ENCODE peak calls at places on chromosome 13, in ten cellular contexts. E is body of pancreas; Z is right cardiac atrium; D is PC-9; T is naive thymus-derived CD4-positive, alpha-beta T cell; S is aorta; M is uterus; V is mammary epithelial cell; I is CD8-positive, alpha-beta T cell; H is foreskin keratinocyte. G is an unnamed sample.
A peak's percentile ranks its signal among the peaks of the same experiment; 100 is the strongest.

GRCh38 chr13:50910483-50910805 is 853 bp downstream of the RNASEH2B start:
- DNase-seq in E (no peak), S (peak; percentile 60), V (no peak), M (no peak), I (no peak), D (no peak), Z (peak; percentile 70), T (no peak), H (peak; percentile 32), G (no peak)

GRCh38 chr13:113415032-113415431 is 38.3 kb downstream of the ADPRHL1 start:
- DNase-seq in S (no peak), V (no peak), H (no peak), I (no peak), E (no peak), D (no peak), T (no peak), Z (no peak), M (no peak), G (no peak)

GRCh38 chr13:85303630-85304029 is 495.6 kb downstream of the SLITRK6 start:
- DNase-seq in V (no peak), E (no peak), S (no peak), I (no peak), D (no peak), H (no peak), T (no peak), Z (no peak), M (no peak), G (no peak)

GRCh38 chr13:113452942-113453901 is at the start of gene ADPRHL1:
- DNase-seq in T (no peak), M (peak; percentile 11), Z (peak; percentile 85), E (no peak), I (no peak), V (no peak), D (no peak), H (no peak), S (peak; percentile 10), G (no peak)

GRCh38 chr13:31433201-31433600 is 233.4 kb downstream of the B3GLCT start:
- DNase-seq in S (no peak), T (no peak), D (no peak), H (no peak), Z (no peak), I (no peak), E (no peak), V (no peak), M (no peak), G (no peak)

GRCh38 chr13:50424993-50425392 is 409.7 kb downstream of the KCNRG start:
- DNase-seq in H (no peak), S (no peak), E (no peak), V (no peak), M (no peak), I (no peak), T (no peak), Z (no peak), D (no peak), G (no peak)

GRCh38 chr13:41018583-41018909 is 570 bp downstream of the ELF1 start:
- DNase-seq in S (no peak), V (no peak), M (no peak), Z (no peak), I (no peak), D (no peak), H (peak; percentile 6), E (no peak), T (no peak), G (no peak)

GRCh38 chr13:20828540-20829364 is 55.0 kb upstream of the EEF1AKMT1 start:
- DNase-seq in T (peak; percentile 75), V (peak; percentile 45), I (peak; percentile 28), M (peak; percentile 39), S (no peak), H (peak; percentile 42), E (peak; percentile 12), Z (no peak), D (no peak), G (no peak)

GRCh38 chr13:76293751-76294150 is 592.5 kb downstream of the KCTD12 start:
- DNase-seq in D (no peak), M (no peak), Z (no peak), T (no peak), I (no peak), V (peak; percentile 1), H (peak; percentile 39), E (no peak), S (no peak), G (no peak)

GRCh38 chr13:85277753-85278152 is 521.5 kb downstream of the SLITRK6 start:
- DNase-seq in I (no peak), E (no peak), M (no peak), T (no peak), H (peak; percentile 63), V (no peak), Z (no peak), S (no peak), D (peak; percentile 55), G (no peak)

GRCh38 chr13:74771964-74772363 is 637.8 kb upstream of the KLF12 start:
- DNase-seq in S (no peak), M (no peak), T (no peak), H (peak; percentile 85), E (no peak), D (no peak), Z (no peak), I (no peak), V (peak; percentile 80), G (no peak)

GRCh38 chr13:58476176-58476575 is 844.6 kb downstream of the PCDH17 start:
- DNase-seq in D (no peak), T (no peak), M (no peak), E (no peak), H (no peak), S (no peak), I (no peak), Z (no peak), V (no peak), G (no peak)

GRCh38 chr13:34762312-34762711 is 179.8 kb upstream of the NBEA start:
- DNase-seq in T (no peak), M (peak; percentile 70), V (no peak), Z (no peak), E (no peak), D (no peak), H (no peak), I (no peak), S (no peak), G (no peak)

DNA sequence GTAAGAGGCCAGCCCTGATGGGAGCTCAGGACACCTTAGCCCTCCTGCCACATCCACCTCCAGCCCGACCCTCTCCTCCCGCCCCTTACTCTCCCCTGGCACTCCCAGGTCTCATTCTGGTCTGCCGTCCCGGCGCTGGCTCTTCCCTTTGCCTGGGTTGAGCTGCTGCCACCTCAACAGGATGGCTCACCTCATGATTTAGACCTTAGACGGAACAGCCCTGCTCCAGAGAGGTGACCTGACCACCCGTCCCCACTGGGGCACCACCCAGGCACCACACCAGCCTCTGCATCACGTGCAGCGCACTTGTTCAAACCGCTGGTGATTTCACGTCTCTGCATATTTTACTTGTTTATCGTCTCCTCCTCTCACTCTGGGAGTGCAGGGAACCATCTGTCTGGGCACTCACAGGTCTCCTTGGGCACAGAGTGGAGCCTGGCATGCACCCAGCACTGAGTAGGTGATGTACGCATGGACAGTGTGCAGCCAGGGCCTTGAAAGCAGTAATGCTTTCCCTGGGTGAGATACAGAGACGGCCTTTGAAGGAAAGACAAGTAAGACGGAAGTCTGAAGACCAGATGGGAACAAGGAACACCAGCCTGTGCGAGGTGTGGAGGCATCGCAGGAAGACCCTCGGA is 183.1 kb downstream of the KATNAL1 start:
- DNase-seq in V (no peak), Z (no peak), S (no peak), D (no peak), H (no peak), T (no peak), E (no peak), M (peak; percentile 33), I (no peak), G (no peak)
- H3K4me1 ChIP-seq in V (peaks cover 34% of the 10 kb centered on the region), Z (no peaks in the 10 kb centered on the region), S (no peaks in the 10 kb centered on the region), D (peaks cover 14% of the 10 kb centered on the region), H (peaks cover 8% of the 10 kb centered on the region), T (peaks cover 15% of the 10 kb centered on the region), E (peaks cover 5% of the 10 kb centered on the region), M (peaks cover 17% of the 10 kb centered on the region), I (peaks cover 25% of the 10 kb centered on the region), G (peaks cover 22% of the 10 kb centered on the region)

GRCh38 chr13:33154911-33155310 is 130.6 kb downstream of the STARD13 start:
- DNase-seq in T (no peak), E (no peak), I (no peak), S (no peak), D (no peak), H (no peak), M (no peak), V (no peak), Z (no peak), G (no peak)
- H3K27ac ChIP-seq in T (no peak overlapping the region), E (no peak overlapping the region), I (no peak overlapping the region), S (no peak overlapping the region), D (no peak overlapping the region), H (no peak overlapping the region), M (peak overlapping the region; percentile 62), V (no peak overlapping the region), Z (no peak overlapping the region), G (no peak overlapping the region)

GRCh38 chr13:36461472-36461871 is 29.2 kb downstream of the CCNA1 start:
- DNase-seq in I (no peak), V (no peak), E (no peak), S (no peak), D (no peak), Z (no peak), T (no peak), M (no peak), H (no peak), G (no peak)
- H3K4me1 ChIP-seq in I (no peaks in the 10 kb centered on the region), V (peaks cover 6% of the 10 kb centered on the region), E (no peaks in the 10 kb centered on the region), S (no peaks in the 10 kb centered on the region), D (no peaks in the 10 kb centered on the region), Z (no peaks in the 10 kb centered on the region), T (no peaks in the 10 kb centered on the region), M (no peaks in the 10 kb centered on the region), H (no peaks in the 10 kb centered on the region), G (no peaks in the 10 kb centered on the region)

GRCh38 chr13:24271611-24272451 is 37.5 kb upstream of the C1QTNF9 start:
- DNase-seq in E (peak; percentile 92), S (peak; percentile 83), D (no peak), T (peak; percentile 89), I (peak; percentile 81), Z (peak; percentile 90), M (peak; percentile 51), V (peak; percentile 47), H (peak; percentile 56), G (peak; percentile 87)
- H3K27ac ChIP-seq in E (peak overlapping the region; percentile 92), S (peak overlapping the region; percentile 61), D (no peak overlapping the region), T (peak overlapping the region; percentile 94), I (peak overlapping the region; percentile 81), Z (peak overlapping the region; percentile 89), M (peak overlapping the region; percentile 85), V (no peak overlapping the region), H (no peak overlapping the region), G (peak overlapping the region; percentile 81)

DNA sequence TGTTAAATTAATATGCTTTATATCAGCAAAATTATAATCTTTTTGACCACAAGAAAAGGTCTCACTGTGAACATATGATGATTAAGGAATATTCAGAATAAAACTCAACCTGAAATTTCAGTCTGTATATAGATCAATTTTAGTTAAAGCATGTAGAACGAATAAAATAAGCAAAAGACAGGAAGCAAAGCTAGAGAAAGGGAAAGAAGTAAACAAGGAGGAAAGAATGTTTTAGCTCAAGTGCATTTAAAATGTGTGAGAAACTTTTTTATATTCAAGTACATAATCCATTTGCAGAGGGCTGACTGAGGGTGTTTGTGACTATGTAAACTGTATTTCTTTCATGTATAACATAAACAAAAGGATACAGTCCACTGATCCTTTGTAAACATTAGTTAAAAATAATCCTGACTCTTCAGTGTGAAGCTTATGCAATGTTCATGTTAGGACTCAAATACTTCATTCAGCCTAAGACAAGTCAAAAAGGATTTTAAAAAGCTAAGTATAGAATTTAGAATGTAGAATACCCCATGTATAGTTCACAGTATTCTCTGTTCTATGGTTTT is 472.1 kb downstream of the DIAPH3 start:
- DNase-seq in E (no peak), S (no peak), H (no peak), V (no peak), T (no peak), I (no peak), M (no peak), Z (no peak), D (no peak), G (no peak)
- H3K4me1 ChIP-seq in E (no peaks in the 10 kb centered on the region), S (no peaks in the 10 kb centered on the region), H (no peaks in the 10 kb centered on the region), V (no peaks in the 10 kb centered on the region), T (no peaks in the 10 kb centered on the region), I (no peaks in the 10 kb centered on the region), M (no peaks in the 10 kb centered on the region), Z (no peaks in the 10 kb centered on the region), D (peaks cover 8% of the 10 kb centered on the region), G (no peaks in the 10 kb centered on the region)

GRCh38 chr13:42355841-42356575 is 84.1 kb downstream of the AKAP11 start:
- DNase-seq in M (no peak), T (no peak), I (no peak), Z (no peak), E (no peak), D (no peak), H (no peak), V (peak; percentile 19), S (no peak), G (no peak)
- H3K27ac ChIP-seq in M (no peak overlapping the region), T (peak overlapping the region; percentile 54), I (no peak overlapping the region), Z (no peak overlapping the region), E (no peak overlapping the region), D (no peak overlapping the region), H (no peak overlapping the region), V (no peak overlapping the region), S (no peak overlapping the region), G (no peak overlapping the region)